ENCODE peak calls at places on chromosomes 2 and 18, in nine cellular contexts. One of them, this sample, is unnamed.

GRCh38 chr2:219946529-219946928 is 319.1 kb downstream of the SLC4A3 start:
- DNase-seq in HCT116: no peak
- DNase-seq in prostate gland: no peak
- DNase-seq in uterus: no peak
- DNase-seq in A549: no peak
- DNase-seq in testis: no peak
- DNase-seq in adrenal gland: no peak
- DNase-seq in heart left ventricle: no peak
- DNase-seq in IMR-90: no peak
- DNase-seq in this sample: no peak

GRCh38 chr2:71513721-71514120 is 60.4 kb downstream of the DYSF start:
- DNase-seq in HCT116: no peak
- DNase-seq in prostate gland: no peak
- DNase-seq in uterus: no peak
- DNase-seq in A549: no peak
- DNase-seq in testis: no peak
- DNase-seq in adrenal gland: no peak
- DNase-seq in heart left ventricle: no peak
- DNase-seq in IMR-90: no peak
- DNase-seq in this sample: no peak

GRCh38 chr2:98508690-98509054 is 64.0 kb downstream of the INPP4A start:
- DNase-seq in HCT116: no peak
- DNase-seq in prostate gland: no peak
- DNase-seq in uterus: peak
- DNase-seq in A549: no peak
- DNase-seq in testis: peak
- DNase-seq in adrenal gland: peak
- DNase-seq in heart left ventricle: peak
- DNase-seq in IMR-90: peak
- DNase-seq in this sample: no peak

GRCh38 chr2:226609361-226609760 is 190.3 kb downstream of the IRS1 start:
- DNase-seq in HCT116: no peak
- DNase-seq in prostate gland: no peak
- DNase-seq in uterus: no peak
- DNase-seq in A549: no peak
- DNase-seq in testis: no peak
- DNase-seq in adrenal gland: no peak
- DNase-seq in heart left ventricle: no peak
- DNase-seq in IMR-90: peak
- DNase-seq in this sample: no peak

GRCh38 chr2:85438291-85439110 is 20.0 kb downstream of the SH2D6 start:
- DNase-seq in HCT116: no peak
- DNase-seq in prostate gland: no peak
- DNase-seq in uterus: no peak
- DNase-seq in A549: no peak
- DNase-seq in testis: no peak
- DNase-seq in adrenal gland: no peak
- DNase-seq in heart left ventricle: no peak
- DNase-seq in IMR-90: no peak
- DNase-seq in this sample: no peak

GRCh38 chr2:65070172-65070830 is 14.1 kb downstream of the CEP68 start:
- DNase-seq in HCT116: peak
- DNase-seq in prostate gland: no peak
- DNase-seq in uterus: no peak
- DNase-seq in A549: peak
- DNase-seq in testis: peak
- DNase-seq in adrenal gland: peak
- DNase-seq in heart left ventricle: no peak
- DNase-seq in IMR-90: peak
- DNase-seq in this sample: peak

GRCh38 chr2:120511546-120512320 is 165.8 kb downstream of the INHBB start:
- DNase-seq in HCT116: no peak
- DNase-seq in prostate gland: no peak
- DNase-seq in uterus: no peak
- DNase-seq in A549: no peak
- DNase-seq in testis: no peak
- DNase-seq in adrenal gland: no peak
- DNase-seq in heart left ventricle: no peak
- DNase-seq in IMR-90: no peak
- DNase-seq in this sample: no peak

GRCh38 chr2:157938556-157938955 is 62.4 kb upstream of the ACVR1 start:
- DNase-seq in HCT116: no peak
- DNase-seq in prostate gland: no peak
- DNase-seq in uterus: no peak
- DNase-seq in A549: no peak
- DNase-seq in testis: no peak
- DNase-seq in adrenal gland: no peak
- DNase-seq in heart left ventricle: no peak
- DNase-seq in IMR-90: no peak
- DNase-seq in this sample: no peak

GRCh38 chr18:21444465-21445023 is 156.0 kb downstream of the ESCO1 start:
- DNase-seq in HCT116: peak
- DNase-seq in prostate gland: peak
- DNase-seq in uterus: no peak
- DNase-seq in A549: peak
- DNase-seq in testis: peak
- DNase-seq in adrenal gland: peak
- DNase-seq in heart left ventricle: no peak
- DNase-seq in IMR-90: peak
- DNase-seq in this sample: no peak

GRCh38 chr2:196808281-196808680 is 874 bp downstream of the C2orf66 start:
- DNase-seq in HCT116: no peak
- DNase-seq in prostate gland: no peak
- DNase-seq in uterus: no peak
- DNase-seq in A549: peak
- DNase-seq in testis: no peak
- DNase-seq in adrenal gland: no peak
- DNase-seq in heart left ventricle: no peak
- DNase-seq in IMR-90: no peak
- DNase-seq in this sample: no peak

GRCh38 chr2:166841152-166841551 is 47.1 kb upstream of the XIRP2 start:
- DNase-seq in HCT116: no peak
- DNase-seq in prostate gland: no peak
- DNase-seq in uterus: no peak
- DNase-seq in A549: no peak
- DNase-seq in testis: no peak
- DNase-seq in adrenal gland: no peak
- DNase-seq in heart left ventricle: no peak
- DNase-seq in IMR-90: no peak
- DNase-seq in this sample: no peak

GRCh38 chr2:28234807-28235206 is 157.9 kb upstream of the FOSL2 start:
- DNase-seq in HCT116: no peak
- DNase-seq in prostate gland: no peak
- DNase-seq in uterus: no peak
- DNase-seq in A549: no peak
- DNase-seq in testis: no peak
- DNase-seq in adrenal gland: no peak
- DNase-seq in heart left ventricle: no peak
- DNase-seq in IMR-90: no peak
- DNase-seq in this sample: no peak

GRCh38 chr18:2036136-2036535 is 535.2 kb downstream of the METTL4 start:
- DNase-seq in HCT116: no peak
- DNase-seq in prostate gland: no peak
- DNase-seq in uterus: no peak
- DNase-seq in A549: no peak
- DNase-seq in testis: no peak
- DNase-seq in adrenal gland: no peak
- DNase-seq in heart left ventricle: no peak
- DNase-seq in IMR-90: no peak
- DNase-seq in this sample: no peak

GRCh38 chr18:37641573-37641972 is 76.0 kb upstream of the CELF4 start:
- DNase-seq in HCT116: no peak
- DNase-seq in prostate gland: peak
- DNase-seq in uterus: no peak
- DNase-seq in A549: no peak
- DNase-seq in testis: no peak
- DNase-seq in adrenal gland: no peak
- DNase-seq in heart left ventricle: no peak
- DNase-seq in IMR-90: no peak
- DNase-seq in this sample: no peak

GRCh38 chr18:75290737-75291358 is 80.3 kb downstream of the TSHZ1 start:
- DNase-seq in HCT116: no peak
- DNase-seq in prostate gland: no peak
- DNase-seq in uterus: no peak
- DNase-seq in A549: no peak
- DNase-seq in testis: no peak
- DNase-seq in adrenal gland: no peak
- DNase-seq in heart left ventricle: no peak
- DNase-seq in IMR-90: no peak
- DNase-seq in this sample: no peak

GRCh38 chr18:55477537-55478300 is 110.3 kb downstream of the TCF4 start:
- DNase-seq in HCT116: no peak
- DNase-seq in prostate gland: peak
- DNase-seq in uterus: peak
- DNase-seq in A549: no peak
- DNase-seq in testis: no peak
- DNase-seq in adrenal gland: peak
- DNase-seq in heart left ventricle: no peak
- DNase-seq in IMR-90: peak
- DNase-seq in this sample: peak

GRCh38 chr18:9334351-9335254 is at the start of gene TWSG1:
- DNase-seq in HCT116: peak
- DNase-seq in prostate gland: peak
- DNase-seq in uterus: peak
- DNase-seq in A549: peak
- DNase-seq in testis: peak
- DNase-seq in adrenal gland: peak
- DNase-seq in heart left ventricle: peak
- DNase-seq in IMR-90: peak
- DNase-seq in this sample: peak
- TF ChIP-seq POLR2A in HCT116: no peak
- TF ChIP-seq POLR2A in prostate gland: peak
- TF ChIP-seq POLR2A in uterus: peak
- TF ChIP-seq POLR2A in A549: peak
- TF ChIP-seq POLR2A in testis: no peak
- TF ChIP-seq POLR2A in adrenal gland: peak
- TF ChIP-seq POLR2A in heart left ventricle: no peak
- TF ChIP-seq POLR2A in IMR-90: no peak
- TF ChIP-seq POLR2A in this sample: peak

GRCh38 chr2:95525294-95526035 is 40.9 kb upstream of the TRIM43B start:
- DNase-seq in HCT116: no peak
- DNase-seq in prostate gland: peak
- DNase-seq in uterus: no peak
- DNase-seq in A549: no peak
- DNase-seq in testis: no peak
- DNase-seq in adrenal gland: no peak
- DNase-seq in heart left ventricle: peak
- DNase-seq in IMR-90: no peak
- DNase-seq in this sample: no peak

GRCh38 chr2:95526360-95527341 is 42.1 kb upstream of the TRIM43B start:
- DNase-seq in HCT116: peak
- DNase-seq in prostate gland: peak
- DNase-seq in uterus: peak
- DNase-seq in A549: peak
- DNase-seq in testis: peak
- DNase-seq in adrenal gland: peak
- DNase-seq in heart left ventricle: peak
- DNase-seq in IMR-90: peak
- DNase-seq in this sample: peak

GRCh38 chr2:95531254-95531771 is 46.8 kb upstream of the TRIM43B start:
- DNase-seq in HCT116: no peak
- DNase-seq in prostate gland: no peak
- DNase-seq in uterus: no peak
- DNase-seq in A549: no peak
- DNase-seq in testis: no peak
- DNase-seq in adrenal gland: no peak
- DNase-seq in heart left ventricle: no peak
- DNase-seq in IMR-90: no peak
- DNase-seq in this sample: no peak

GRCh38 chr2:95530734-95531133 is 46.2 kb upstream of the TRIM43B start:
- DNase-seq in HCT116: no peak
- DNase-seq in prostate gland: no peak
- DNase-seq in uterus: no peak
- DNase-seq in A549: no peak
- DNase-seq in testis: no peak
- DNase-seq in adrenal gland: no peak
- DNase-seq in heart left ventricle: no peak
- DNase-seq in IMR-90: peak
- DNase-seq in this sample: peak
- TF ChIP-seq POLR2A in HCT116: no peak
- TF ChIP-seq POLR2A in prostate gland: no peak
- TF ChIP-seq POLR2A in uterus: no peak
- TF ChIP-seq POLR2A in A549: no peak
- TF ChIP-seq POLR2A in testis: no peak
- TF ChIP-seq POLR2A in adrenal gland: no peak
- TF ChIP-seq POLR2A in heart left ventricle: no peak
- TF ChIP-seq POLR2A in IMR-90: no peak
- TF ChIP-seq POLR2A in this sample: no peak

DNA sequence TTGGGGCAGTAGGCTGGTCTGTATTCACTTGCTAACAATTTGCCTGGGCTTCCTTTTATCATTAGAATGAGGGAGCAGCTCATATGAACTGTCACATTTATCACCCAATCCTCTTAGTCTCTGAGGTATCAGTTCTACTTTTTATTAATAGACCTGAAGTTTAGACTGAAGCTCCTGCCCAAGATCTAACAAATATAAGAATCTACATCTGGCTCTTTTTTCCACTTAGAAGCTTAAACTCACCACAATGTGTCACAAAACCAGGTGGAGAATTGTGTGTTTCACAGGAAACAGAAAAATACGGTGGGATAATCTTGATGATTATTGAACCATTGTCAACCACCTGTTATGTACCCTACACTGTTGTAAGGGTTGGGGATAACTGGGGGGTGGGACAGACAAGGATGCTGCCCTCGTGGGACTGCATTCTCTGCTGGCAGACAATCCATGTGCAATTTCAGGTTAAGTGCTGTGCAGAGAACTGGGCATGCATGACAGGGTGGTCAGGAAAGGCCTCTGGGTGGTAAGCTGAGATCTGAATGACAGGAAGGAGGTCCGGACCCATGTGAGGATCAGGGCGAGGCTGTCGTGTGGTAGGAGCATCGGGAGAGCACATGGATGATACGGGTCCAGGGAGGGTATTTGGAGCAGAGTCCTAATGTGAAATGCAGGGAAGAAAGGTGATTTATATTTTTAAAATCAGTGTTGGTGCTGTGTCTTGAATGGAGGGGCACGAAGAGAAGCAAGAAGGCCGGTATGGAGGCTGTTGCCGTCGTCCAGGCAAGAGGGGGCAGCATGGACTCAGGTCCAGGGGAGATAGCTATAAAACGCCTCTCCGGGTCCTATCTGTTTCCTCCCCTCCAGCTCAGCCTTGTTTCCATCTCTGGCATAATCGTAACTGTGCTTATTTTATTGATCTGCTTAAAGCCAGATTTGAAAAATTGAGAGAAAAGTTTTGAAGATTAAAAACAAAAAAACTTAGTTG is 17.6 kb downstream of the MYL12B start:
- DNase-seq in HCT116: no peak
- DNase-seq in prostate gland: no peak
- DNase-seq in uterus: no peak
- DNase-seq in A549: no peak
- DNase-seq in testis: no peak
- DNase-seq in adrenal gland: no peak
- DNase-seq in heart left ventricle: no peak
- DNase-seq in IMR-90: no peak
- DNase-seq in this sample: no peak
- TF ChIP-seq POLR2A in HCT116: no peak
- TF ChIP-seq POLR2A in prostate gland: no peak
- TF ChIP-seq POLR2A in uterus: no peak
- TF ChIP-seq POLR2A in A549: no peak
- TF ChIP-seq POLR2A in testis: no peak
- TF ChIP-seq POLR2A in adrenal gland: no peak
- TF ChIP-seq POLR2A in heart left ventricle: no peak
- TF ChIP-seq POLR2A in IMR-90: no peak
- TF ChIP-seq POLR2A in this sample: no peak

GRCh38 chr2:108377815-108378630 is at the start of gene SULT1C4:
- DNase-seq in HCT116: no peak
- DNase-seq in prostate gland: peak
- DNase-seq in uterus: peak
- DNase-seq in A549: no peak
- DNase-seq in testis: peak
- DNase-seq in adrenal gland: peak
- DNase-seq in heart left ventricle: peak
- DNase-seq in IMR-90: peak
- DNase-seq in this sample: no peak
- TF ChIP-seq POLR2A in HCT116: no peak
- TF ChIP-seq POLR2A in prostate gland: no peak
- TF ChIP-seq POLR2A in uterus: peak
- TF ChIP-seq POLR2A in A549: no peak
- TF ChIP-seq POLR2A in testis: no peak
- TF ChIP-seq POLR2A in adrenal gland: no peak
- TF ChIP-seq POLR2A in heart left ventricle: no peak
- TF ChIP-seq POLR2A in IMR-90: no peak
- TF ChIP-seq POLR2A in this sample: no peak